ENCODE peak calls at places on chromosomes 12 and 14, in eight cellular contexts. U is PC-3, K is tibial artery, A is bronchial epithelial cell, P is HL-60, W is prostate gland, F is neural crest cell, X is lower leg skin. L is an unnamed sample.

GRCh38 chr12:124543591-124544310 is 23.7 kb downstream of the NCOR2 start:
- DNase-seq in A (no peak), X (no peak), W (no peak), K (no peak), U (no peak), P (no peak), F (no peak), L (no peak)

GRCh38 chr14:88002421-88002820 is 2.5 kb upstream of the GPR65 start:
- DNase-seq in W (no peak), A (no peak), X (no peak), P (peak), F (no peak), K (no peak), U (no peak), L (no peak)

GRCh38 chr12:17139926-17140325 is 534.0 kb upstream of the LMO3 start:
- DNase-seq in X (no peak), A (no peak), K (no peak), U (peak), F (no peak), P (no peak), W (no peak), L (no peak)

GRCh38 chr12:21819236-21819635 is 44.7 kb upstream of the KCNJ8 start:
- DNase-seq in U (no peak), A (peak), K (no peak), P (no peak), X (no peak), W (no peak), F (no peak), L (no peak)

GRCh38 chr12:130498589-130499385 is 161.1 kb downstream of the PIWIL1 start:
- DNase-seq in U (no peak), A (no peak), X (no peak), W (no peak), P (no peak), F (no peak), K (no peak), L (no peak)

GRCh38 chr14:95763875-95764274 is 50.0 kb upstream of the TCL1A start:
- DNase-seq in K (no peak), X (no peak), W (no peak), F (no peak), A (no peak), U (no peak), P (no peak), L (no peak)

GRCh38 chr14:51035611-51036192 is 59.2 kb downstream of the TRIM9 start:
- DNase-seq in K (no peak), U (peak), A (peak), F (no peak), W (no peak), P (no peak), X (no peak), L (no peak)

GRCh38 chr12:67067453-67068203 is 201.5 kb upstream of the CAND1 start:
- DNase-seq in K (no peak), X (no peak), P (no peak), U (peak), F (no peak), A (peak), W (no peak), L (no peak)

GRCh38 chr12:95557625-95558024 is 6.3 kb upstream of the USP44 start:
- DNase-seq in F (no peak), A (peak), W (no peak), U (peak), X (no peak), P (no peak), K (no peak), L (no peak)

GRCh38 chr12:114919479-114919878 is 235.5 kb upstream of the TBX3 start:
- DNase-seq in K (no peak), A (no peak), W (no peak), P (no peak), U (no peak), X (no peak), F (no peak), L (no peak)

GRCh38 chr12:89351489-89352241 is 636 bp downstream of the DUSP6 start:
- DNase-seq in W (peak), K (peak), F (peak), A (no peak), P (no peak), U (no peak), X (no peak), L (no peak)

GRCh38 chr12:6605425-6606330 is 1.5 kb downstream of the CHD4 start:
- DNase-seq in K (peak), A (peak), U (peak), P (peak), W (peak), F (no peak), X (no peak), L (peak)

GRCh38 chr14:67746927-67747326 is 45.2 kb downstream of the RDH12 start:
- DNase-seq in X (no peak), W (no peak), A (no peak), P (no peak), U (no peak), K (no peak), F (no peak), L (no peak)

GRCh38 chr12:59660148-59660547 is 64.3 kb downstream of the SLC16A7 start:
- DNase-seq in P (no peak), K (no peak), X (no peak), U (no peak), A (no peak), W (no peak), F (no peak), L (no peak)

GRCh38 chr14:89351364-89351957 is 65.6 kb downstream of the FOXN3 start:
- DNase-seq in K (no peak), A (no peak), W (peak), F (no peak), P (peak), U (no peak), X (no peak), L (no peak)

GRCh38 chr12:110813756-110814155 is 33.0 kb upstream of the CCDC63 start:
- DNase-seq in F (no peak), U (no peak), W (no peak), K (no peak), A (no peak), X (no peak), P (no peak), L (no peak)

GRCh38 chr14:67444395-67444794 is 32.4 kb upstream of the PLEK2 start:
- DNase-seq in A (peak), F (no peak), P (no peak), U (peak), W (no peak), X (no peak), K (no peak), L (no peak)

GRCh38 chr12:84497819-84498218 is 414.8 kb downstream of the SLC6A15 start:
- DNase-seq in A (no peak), X (no peak), K (no peak), P (no peak), U (peak), W (no peak), F (no peak), L (no peak)

GRCh38 chr12:124259168-124260066 is 35.5 kb upstream of the RFLNA start:
- DNase-seq in W (no peak), F (no peak), P (peak), U (no peak), X (no peak), K (no peak), A (no peak), L (no peak)

GRCh38 chr12:78887008-78887407 is 22.4 kb downstream of the SYT1 start:
- DNase-seq in K (no peak), W (no peak), U (peak), X (no peak), A (peak), F (no peak), P (no peak), L (no peak)

GRCh38 chr14:87615050-87615449 is 377.9 kb downstream of the GALC start:
- DNase-seq in W (no peak), X (no peak), F (no peak), P (no peak), U (no peak), K (no peak), A (no peak), L (no peak)

GRCh38 chr12:97308576-97309198 is 153.9 kb upstream of the RMST start:
- DNase-seq in U (peak), K (no peak), F (peak), P (peak), X (no peak), A (peak), W (peak), L (no peak)

GRCh38 chr12:47378907-47379306 is 299.1 kb upstream of the AMIGO2 start:
- DNase-seq in K (no peak), X (no peak), W (no peak), U (peak), P (peak), F (no peak), A (no peak), L (no peak)

GRCh38 chr12:45981075-45981837 is 9.1 kb downstream of the SCAF11 start:
- DNase-seq in P (no peak), A (peak), K (no peak), W (no peak), U (peak), X (no peak), F (no peak), L (no peak)

GRCh38 chr12:58242803-58243628 is 301.6 kb downstream of the ATP23 start:
- DNase-seq in U (no peak), A (no peak), F (no peak), W (no peak), P (no peak), X (no peak), K (no peak), L (no peak)

GRCh38 chr14:23185046-23185445 is 1.6 kb upstream of the SLC7A8 start:
- DNase-seq in A (peak), K (no peak), U (peak), F (no peak), X (no peak), P (no peak), W (no peak), L (no peak)

GRCh38 chr14:77286554-77286953 is 15.5 kb upstream of the NGB start:
- DNase-seq in X (no peak), K (no peak), P (no peak), W (no peak), F (no peak), U (no peak), A (no peak), L (no peak)

GRCh38 chr12:5565933-5566632 is 134.2 kb downstream of the NTF3 start:
- DNase-seq in P (no peak), A (no peak), X (no peak), U (no peak), K (no peak), W (no peak), F (no peak), L (no peak)

GRCh38 chr12:111581434-111582132 is 17.5 kb downstream of the ATXN2 start:
- DNase-seq in F (no peak), U (no peak), X (no peak), W (no peak), P (no peak), K (no peak), A (no peak), L (no peak)

GRCh38 chr12:64746663-64747062 is 12.5 kb downstream of the GNS start:
- DNase-seq in K (no peak), U (peak), X (no peak), F (no peak), W (no peak), A (peak), P (no peak), L (no peak)

GRCh38 chr12:109775172-109775881 is 57.9 kb downstream of the TRPV4 start:
- DNase-seq in F (peak), P (peak), A (peak), K (peak), X (peak), W (peak), U (peak), L (peak)

GRCh38 chr12:41904041-41904440 is 240.6 kb downstream of the GXYLT1 start:
- DNase-seq in K (no peak), A (no peak), X (no peak), U (no peak), F (no peak), W (no peak), P (no peak), L (no peak)

GRCh38 chr12:66048843-66049537 is 81.6 kb downstream of the LLPH start:
- DNase-seq in U (peak), F (no peak), A (peak), X (no peak), W (no peak), P (no peak), K (no peak), L (no peak)
- TF ChIP-seq CTCF in U (no peak), F (no peak), A (no peak), X (no peak), W (no peak), P (no peak), K (no peak), L (no peak)

GRCh38 chr12:128969480-128970055 is 116.3 kb downstream of the GLT1D1 start:
- DNase-seq in U (peak), K (peak), X (no peak), P (peak), W (no peak), A (no peak), F (peak), L (no peak)
- TF ChIP-seq CTCF in U (peak), K (no peak), X (no peak), P (peak), W (peak), A (no peak), F (peak), L (peak)

DNA sequence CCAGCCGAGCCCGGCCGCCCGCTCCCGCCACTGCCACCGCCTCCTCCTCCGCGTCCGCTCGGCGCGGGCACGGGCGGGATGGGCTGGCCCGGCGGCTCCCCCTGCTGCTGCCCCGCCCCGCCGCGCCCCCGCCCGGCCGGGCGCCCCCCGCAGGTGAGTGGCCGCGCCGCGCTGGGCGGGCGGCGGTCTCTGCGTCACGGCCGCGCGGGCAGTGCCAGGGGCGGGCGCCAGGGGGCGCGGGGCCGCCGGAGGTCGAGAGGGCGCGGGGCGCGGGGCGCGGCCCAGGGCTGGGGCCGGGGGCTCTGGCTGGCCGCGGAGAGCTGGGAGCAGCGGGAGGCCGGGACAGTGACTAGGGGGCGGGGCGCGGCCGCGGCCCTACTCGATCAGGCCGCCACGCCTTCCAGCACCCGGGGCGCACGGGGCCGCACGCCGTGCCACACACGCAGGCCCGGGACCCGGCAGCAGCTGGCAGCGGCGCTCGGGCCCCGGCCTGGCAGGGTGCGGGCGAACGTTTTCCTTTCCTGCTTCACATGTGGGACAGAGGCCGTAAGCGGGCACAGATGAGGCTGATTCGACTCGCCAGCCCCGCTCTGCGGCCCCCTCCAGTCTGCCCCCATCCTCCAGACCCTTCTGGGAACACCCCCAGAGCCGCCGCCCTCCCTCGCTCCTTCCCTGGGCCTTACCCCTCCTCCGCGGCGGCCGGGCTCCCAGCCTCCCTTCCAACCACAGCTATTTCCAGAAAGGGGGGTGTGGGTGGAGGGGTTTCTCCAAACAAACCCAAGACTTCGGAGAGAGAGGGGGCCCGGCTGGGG is 2.4 kb upstream of the TNS2 start:
- DNase-seq in U (peak), A (no peak), X (peak), P (no peak), W (peak), F (peak), K (peak), L (no peak)
- TF ChIP-seq CTCF in U (no peak), A (peak), X (no peak), P (no peak), W (peak), F (peak), K (no peak), L (peak)

GRCh38 chr14:103886304-103887169 is 39.2 kb upstream of the PPP1R13B start:
- DNase-seq in F (no peak), A (no peak), X (no peak), U (no peak), K (no peak), P (no peak), W (no peak), L (no peak)
- TF ChIP-seq CTCF in F (peak), A (peak), X (no peak), U (no peak), K (no peak), P (no peak), W (no peak), L (no peak)

GRCh38 chr14:52380294-52380693 is 66.2 kb downstream of the PTGER2 start:
- DNase-seq in F (no peak), P (no peak), W (no peak), K (no peak), A (peak), U (peak), X (no peak), L (no peak)

GRCh38 chr14:52377940-52378339 is 63.8 kb downstream of the PTGER2 start:
- DNase-seq in P (no peak), X (no peak), A (no peak), W (no peak), U (no peak), F (no peak), K (no peak), L (no peak)
- TF ChIP-seq CTCF in P (no peak), X (no peak), A (no peak), W (no peak), U (no peak), F (no peak), K (no peak), L (no peak)

DNA sequence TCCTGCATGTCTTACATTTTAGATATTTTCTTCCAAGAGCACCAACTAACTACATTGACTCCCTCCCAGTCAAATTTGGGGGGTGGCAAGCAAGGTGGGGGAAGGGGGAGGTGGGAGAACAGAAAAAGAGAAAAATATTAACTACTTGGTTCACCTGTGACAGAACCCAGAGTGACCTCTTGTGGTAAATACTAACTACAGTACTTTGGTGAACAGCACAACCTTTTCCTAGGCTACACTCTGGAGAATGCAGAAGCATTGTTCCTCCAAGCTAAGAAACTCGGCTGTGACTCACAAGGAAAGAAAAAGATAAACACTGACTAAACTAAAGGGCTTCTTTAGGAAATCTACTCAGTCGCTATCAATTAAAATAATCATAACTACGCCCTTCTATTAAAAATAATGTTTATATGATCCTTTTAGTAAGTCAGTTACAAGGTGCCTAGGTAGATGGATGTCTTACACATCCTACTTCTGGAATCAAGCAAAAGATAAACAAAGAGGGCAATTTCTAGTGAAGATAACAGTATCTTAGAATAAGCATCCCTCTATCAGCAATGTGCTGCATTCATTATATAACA is 5.4 kb downstream of the KCNH5 start:
- DNase-seq in F (no peak), X (no peak), P (no peak), K (no peak), U (peak), W (no peak), A (peak), L (no peak)
- TF ChIP-seq CTCF in F (peak), X (no peak), P (no peak), K (no peak), U (peak), W (no peak), A (peak), L (no peak)

DNA sequence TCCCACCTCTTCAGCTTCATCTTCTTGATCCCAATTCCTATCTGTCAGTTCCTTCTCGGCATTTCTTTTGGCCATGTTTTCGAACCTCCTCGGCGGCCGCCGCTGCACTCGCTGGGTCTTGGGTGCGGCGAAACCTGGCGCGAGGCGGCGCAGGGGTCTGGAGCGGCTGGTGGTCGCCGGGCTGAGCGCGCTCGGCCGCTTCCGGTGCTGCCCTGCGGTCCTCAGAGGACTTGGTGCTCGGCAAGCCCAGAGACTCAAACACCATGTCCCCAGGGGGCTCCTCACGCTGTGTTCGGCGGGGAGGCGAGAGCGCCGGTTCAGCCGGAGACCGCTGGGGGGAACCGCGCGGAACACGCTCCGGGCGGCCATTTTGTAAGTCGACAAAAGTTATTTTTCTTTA is 51.8 kb downstream of the PPP1R36 start:
- DNase-seq in A (no peak), P (no peak), W (no peak), K (no peak), F (no peak), X (no peak), U (no peak), L (no peak)
- TF ChIP-seq CTCF in A (no peak), P (no peak), W (no peak), K (no peak), F (no peak), X (no peak), U (no peak), L (no peak)

GRCh38 chr12:10236720-10237119 is 24.0 kb downstream of the GABARAPL1 start:
- DNase-seq in W (no peak), X (no peak), A (no peak), U (peak), K (no peak), P (no peak), F (no peak), L (no peak)

GRCh38 chr12:10235761-10236631 is 23.3 kb downstream of the GABARAPL1 start:
- DNase-seq in A (peak), X (no peak), P (peak), K (no peak), U (peak), W (no peak), F (no peak), L (no peak)

DNA sequence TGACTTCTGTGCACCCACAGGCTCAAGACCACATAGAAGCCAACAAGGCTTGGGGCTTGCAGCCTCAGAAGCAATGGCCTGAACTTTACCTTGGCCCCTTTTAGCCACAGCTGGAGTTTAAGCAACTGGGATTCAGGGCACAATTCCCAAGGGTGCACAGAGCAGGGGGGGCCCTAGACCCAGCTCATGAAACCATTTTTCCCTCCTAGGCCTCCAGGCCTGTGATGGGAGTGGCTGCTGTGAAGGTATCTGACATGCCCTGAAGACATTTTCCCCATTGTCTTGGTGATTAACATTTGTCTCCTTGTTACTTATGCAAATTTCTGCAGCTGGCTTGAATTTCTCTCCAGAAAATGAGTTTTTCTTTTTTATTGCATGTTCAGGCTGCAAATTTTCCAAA is 21.9 kb downstream of the GABARAPL1 start:
- DNase-seq in X (no peak), W (no peak), A (no peak), U (no peak), K (no peak), F (no peak), P (no peak), L (no peak)
- TF ChIP-seq CTCF in X (no peak), W (no peak), A (no peak), U (no peak), K (no peak), F (no peak), P (no peak), L (no peak)

GRCh38 chr14:32826404-32827082 is 112.1 kb upstream of the NPAS3 start:
- DNase-seq in P (no peak), U (peak), F (no peak), X (no peak), A (no peak), K (no peak), W (no peak), L (no peak)
- TF ChIP-seq CTCF in P (no peak), U (peak), F (no peak), X (no peak), A (no peak), K (no peak), W (no peak), L (no peak)

L was measured in CD14-positive monocyte.